ENCODE peak calls at places on chromosomes 1 and 21, in five cellular contexts. H is fibroblast of lung, K is IMR-90, C is endodermal cell, B is PC-3. O is an unnamed sample.

GRCh38 chr1:184542291-184542690 is 155.5 kb downstream of the C1orf21 start:
- DNase-seq in H (no peak), B (no peak), K (no peak), C (no peak), O (no peak)

GRCh38 chr1:4309676-4310320 is 344.6 kb upstream of the AJAP1 start:
- DNase-seq in K (no peak), H (no peak), C (peak; percentile 33), B (no peak), O (no peak)

GRCh38 chr1:115429884-115430283 is 91.8 kb upstream of the NGF start:
- DNase-seq in B (peak; percentile 33), H (peak; percentile 38), C (no peak), K (peak; percentile 72), O (peak; percentile 27)

GRCh38 chr1:17538428-17539130 is 919 bp upstream of the ARHGEF10L start:
- DNase-seq in K (peak; percentile 44), B (no peak), H (no peak), C (peak; percentile 93), O (no peak)

GRCh38 chr1:178055093-178055492 is 38.8 kb upstream of the RASAL2 start:
- DNase-seq in B (peak; percentile 56), C (peak; percentile 89), K (no peak), H (no peak), O (no peak)

GRCh38 chr1:58779059-58779754 is 4.6 kb downstream of the JUN start:
- DNase-seq in B (no peak), K (peak; percentile 43), C (no peak), H (peak; percentile 52), O (peak; percentile 49)

GRCh38 chr1:193408782-193409293 is 222.4 kb upstream of the B3GALT2 start:
- DNase-seq in B (no peak), C (no peak), H (peak; percentile 95), K (peak; percentile 75), O (peak; percentile 95)

GRCh38 chr1:209190591-209191241 is 392.8 kb upstream of the CAMK1G start:
- DNase-seq in C (peak; percentile 93), K (no peak), B (peak; percentile 86), H (peak; percentile 41), O (peak; percentile 20)

GRCh38 chr1:229060140-229060539 is 210.8 kb upstream of the RAB4A start:
- DNase-seq in H (no peak), K (no peak), C (no peak), B (no peak), O (no peak)

GRCh38 chr1:36212782-36213181 is 11.5 kb upstream of the THRAP3 start:
- DNase-seq in H (no peak), C (no peak), K (no peak), B (no peak), O (no peak)

GRCh38 chr1:178931843-178932551 is 61.1 kb upstream of the ANGPTL1 start:
- DNase-seq in C (no peak), H (peak; percentile 22), K (peak; percentile 32), B (no peak), O (no peak)

GRCh38 chr1:12153181-12153785 is 13.5 kb upstream of the TNFRSF1B start:
- DNase-seq in C (no peak), H (peak; percentile 75), B (peak; percentile 34), K (peak; percentile 88), O (peak; percentile 67)

GRCh38 chr1:26132128-26132824 is 20.7 kb downstream of the PDIK1L start:
- DNase-seq in H (no peak), C (peak; percentile 73), K (no peak), B (peak; percentile 35), O (no peak)

GRCh38 chr21:46069719-46070279 is 28.1 kb upstream of the COL6A2 start:
- DNase-seq in K (no peak), C (peak; percentile 26), B (no peak), H (no peak), O (no peak)

GRCh38 chr1:200354243-200354642 is 55.6 kb downstream of the ZNF281 start:
- DNase-seq in K (no peak), B (no peak), H (no peak), C (no peak), O (no peak)

GRCh38 chr1:27569088-27569459 is 34.9 kb downstream of the AHDC1 start:
- DNase-seq in C (no peak), K (no peak), H (no peak), B (no peak), O (no peak)

GRCh38 chr1:118154220-118154619 is 30.8 kb downstream of the SPAG17 start:
- DNase-seq in B (peak; percentile 42), C (no peak), H (no peak), K (peak; percentile 1), O (no peak)

GRCh38 chr1:172070055-172070454 is 228.8 kb downstream of the DNM3 start:
- DNase-seq in C (no peak), H (no peak), B (no peak), K (no peak), O (no peak)

GRCh38 chr1:180652791-180653190 is 21.0 kb downstream of the XPR1 start:
- DNase-seq in H (peak; percentile 50), C (no peak), K (peak; percentile 59), B (no peak), O (peak; percentile 38)

GRCh38 chr1:39061951-39062350 is 35.8 kb downstream of the NDUFS5 start:
- DNase-seq in H (no peak), B (peak; percentile 45), K (peak; percentile 37), C (no peak), O (no peak)

GRCh38 chr1:232748910-232749368 is 56.3 kb upstream of the MAP10 start:
- DNase-seq in B (no peak), C (peak; percentile 82), H (no peak), K (no peak), O (no peak)

GRCh38 chr1:232752365-232752764 is 52.9 kb upstream of the MAP10 start:
- DNase-seq in K (no peak), C (no peak), H (no peak), B (no peak), O (no peak)

GRCh38 chr1:232751393-232752140 is 53.6 kb upstream of the MAP10 start:
- DNase-seq in B (no peak), H (no peak), K (no peak), C (no peak), O (no peak)

DNA sequence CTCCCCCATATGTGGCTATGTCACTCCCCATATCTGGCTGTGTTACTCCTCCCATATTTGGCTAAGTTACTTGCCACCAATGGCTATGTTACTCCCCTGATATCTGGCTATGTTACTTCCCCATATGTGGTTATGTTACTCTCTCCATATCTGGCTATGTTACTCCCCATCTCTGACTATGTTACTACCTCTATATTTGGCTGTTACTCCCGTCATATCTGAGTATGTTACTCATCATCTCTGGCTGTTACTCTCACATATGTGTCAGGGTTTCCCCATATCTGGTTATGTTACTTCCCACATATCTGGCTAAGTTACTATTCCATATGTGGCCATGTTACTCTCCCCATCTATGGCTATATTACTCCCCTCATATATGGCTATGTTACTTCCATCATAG is 50.3 kb upstream of the MAP10 start:
- DNase-seq in H (no peak), C (no peak), B (no peak), K (no peak), O (no peak)
- H3K9me3 ChIP-seq in H (no peaks in the 10 kb centered on the region), C (peaks cover 19% of the 10 kb centered on the region), B (peaks cover 8% of the 10 kb centered on the region), K (peaks cover under 1% of the 10 kb centered on the region), O (peaks cover under 1% of the 10 kb centered on the region)

GRCh38 chr1:31617218-31617916 is at the start of gene HCRTR1:
- DNase-seq in B (no peak), C (peak; percentile 64), H (no peak), K (no peak), O (no peak)

GRCh38 chr1:31618916-31619846 is 1.7 kb downstream of the HCRTR1 start:
- DNase-seq in C (no peak), K (no peak), H (no peak), B (no peak), O (no peak)

GRCh38 chr1:31615939-31616338 is 1.6 kb upstream of the HCRTR1 start:
- DNase-seq in H (no peak), K (no peak), B (no peak), C (no peak), O (no peak)

GRCh38 chr1:31615414-31615813 is 2.1 kb upstream of the HCRTR1 start:
- DNase-seq in C (no peak), K (peak; percentile 23), B (no peak), H (peak; percentile 26), O (peak; percentile 26)

DNA sequence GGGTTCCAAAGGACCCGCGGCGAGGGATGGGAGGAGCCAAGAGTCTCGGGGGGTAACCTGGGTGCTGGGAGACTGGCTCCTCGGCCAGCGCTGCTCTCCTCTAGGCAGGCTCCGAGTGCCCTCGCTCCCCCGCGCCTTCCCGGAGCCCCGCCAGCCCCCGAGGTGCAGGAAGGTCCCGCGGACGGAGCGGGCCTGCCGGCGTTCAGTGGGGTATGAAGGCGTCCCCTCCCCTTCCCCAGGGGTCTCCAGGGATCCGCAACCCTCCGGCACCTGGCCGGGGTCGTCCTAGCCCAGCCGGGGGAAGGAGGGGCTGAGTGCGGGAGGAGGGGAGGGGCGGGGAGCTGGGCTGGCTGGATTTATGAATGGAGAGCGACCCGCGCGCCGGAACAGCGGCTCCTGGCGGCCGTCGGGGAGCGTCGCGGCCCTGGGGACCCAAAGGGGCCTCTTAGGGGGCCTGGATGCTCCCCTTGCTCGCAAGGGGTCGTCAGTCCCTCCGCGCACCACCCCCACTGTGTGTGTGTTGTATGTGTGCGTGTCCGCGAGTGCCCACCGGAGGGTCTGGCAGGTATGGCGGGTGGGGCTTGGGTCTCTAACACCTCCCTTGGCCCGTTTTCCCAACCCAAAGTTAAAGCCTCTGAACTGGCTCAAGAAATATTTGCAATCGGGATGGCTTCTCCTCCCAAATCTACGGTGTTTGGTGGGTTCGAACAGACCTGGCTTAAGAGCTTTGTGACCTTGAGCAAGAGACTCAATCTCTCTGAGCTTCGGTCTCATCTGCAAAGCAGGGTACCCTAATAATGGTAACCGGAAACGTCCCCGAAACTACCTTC is 643 bp downstream of the HCRTR1 start:
- DNase-seq in B (peak; percentile 54), H (peak; percentile 26), K (peak; percentile 12), C (peak; percentile 91), O (no peak)
- H3K9ac ChIP-seq in B (no peak overlapping the region), H (no peak overlapping the region), K (no peak overlapping the region), C (no peak overlapping the region), O (peak overlapping the region; percentile 59)

GRCh38 chr1:33056426-33056825 is 19.7 kb upstream of the AK2 start:
- DNase-seq in H (no peak), C (no peak), K (no peak), B (no peak), O (no peak)

GRCh38 chr1:33057095-33057494 is 20.4 kb upstream of the AK2 start:
- DNase-seq in B (no peak), K (no peak), H (no peak), C (no peak), O (no peak)

GRCh38 chr1:33065301-33065700 is 15.7 kb upstream of the AZIN2 start:
- DNase-seq in C (no peak), B (no peak), K (no peak), H (no peak), O (no peak)

GRCh38 chr1:33060579-33061083 is 20.3 kb upstream of the AZIN2 start:
- DNase-seq in C (no peak), H (peak; percentile 99), B (peak; percentile 61), K (peak; percentile 76), O (peak; percentile 98)

GRCh38 chr1:33061827-33062226 is 19.1 kb upstream of the AZIN2 start:
- DNase-seq in C (no peak), K (no peak), B (no peak), H (no peak), O (no peak)
- H3K9me3 ChIP-seq in C (peaks cover 47% of the 10 kb centered on the region), K (peaks cover 28% of the 10 kb centered on the region), B (peaks cover 17% of the 10 kb centered on the region), H (no peaks in the 10 kb centered on the region), O (peaks cover 7% of the 10 kb centered on the region)

GRCh38 chr1:205247130-205247921 is 19.6 kb downstream of the TMCC2 start:
- DNase-seq in C (no peak), K (peak; percentile 61), B (no peak), H (no peak), O (no peak)
- H3K9ac ChIP-seq in C (no peak overlapping the region), K (no peak overlapping the region), B (no peak overlapping the region), H (no peak overlapping the region), O (no peak overlapping the region)